ENCODE peak calls at places on chromosomes 16 and 17, in seven cellular contexts. One of them, this sample, is unnamed.

GRCh38 chr16:83248735-83249469 is 558.9 kb upstream of the HSBP1 start:
- DNase-seq in HT1080: no peak
- DNase-seq in posterior vena cava: no peak
- DNase-seq in retina: no peak
- DNase-seq in frontal cortex: no peak
- DNase-seq in EL: no peak
- DNase-seq in lung: no peak
- DNase-seq in this sample: no peak

GRCh38 chr17:73932216-73932749 is 271.2 kb upstream of the RPL38 start:
- DNase-seq in HT1080: no peak
- DNase-seq in posterior vena cava: no peak
- DNase-seq in retina: no peak
- DNase-seq in frontal cortex: no peak
- DNase-seq in EL: no peak
- DNase-seq in lung: no peak
- DNase-seq in this sample: no peak

GRCh38 chr17:43327421-43327820 is 71.4 kb upstream of the ARL4D start:
- DNase-seq in HT1080: peak
- DNase-seq in posterior vena cava: no peak
- DNase-seq in retina: no peak
- DNase-seq in frontal cortex: no peak
- DNase-seq in EL: peak
- DNase-seq in lung: no peak
- DNase-seq in this sample: no peak

GRCh38 chr16:83903739-83904138 is 4.8 kb downstream of the MLYCD start:
- DNase-seq in HT1080: no peak
- DNase-seq in posterior vena cava: no peak
- DNase-seq in retina: peak
- DNase-seq in frontal cortex: no peak
- DNase-seq in EL: no peak
- DNase-seq in lung: no peak
- DNase-seq in this sample: no peak

GRCh38 chr17:11705111-11705510 is 106.8 kb downstream of the DNAH9 start:
- DNase-seq in HT1080: peak
- DNase-seq in posterior vena cava: no peak
- DNase-seq in retina: no peak
- DNase-seq in frontal cortex: no peak
- DNase-seq in EL: no peak
- DNase-seq in lung: no peak
- DNase-seq in this sample: peak

GRCh38 chr16:87035053-87035452 is 282.1 kb downstream of the C16orf95 start:
- DNase-seq in HT1080: no peak
- DNase-seq in posterior vena cava: peak
- DNase-seq in retina: no peak
- DNase-seq in frontal cortex: no peak
- DNase-seq in EL: no peak
- DNase-seq in lung: no peak
- DNase-seq in this sample: no peak

GRCh38 chr17:42312035-42312284 is 23.7 kb downstream of the STAT5A start:
- DNase-seq in HT1080: no peak
- DNase-seq in posterior vena cava: no peak
- DNase-seq in retina: no peak
- DNase-seq in frontal cortex: no peak
- DNase-seq in EL: no peak
- DNase-seq in lung: no peak
- DNase-seq in this sample: no peak

GRCh38 chr17:39597372-39598046 is 10.2 kb downstream of the NEUROD2 start:
- DNase-seq in HT1080: no peak
- DNase-seq in posterior vena cava: no peak
- DNase-seq in retina: no peak
- DNase-seq in frontal cortex: no peak
- DNase-seq in EL: no peak
- DNase-seq in lung: no peak
- DNase-seq in this sample: no peak

GRCh38 chr16:6961704-6962103 is 370.9 kb upstream of the RBFOX1 start:
- DNase-seq in HT1080: peak
- DNase-seq in posterior vena cava: no peak
- DNase-seq in retina: no peak
- DNase-seq in frontal cortex: no peak
- DNase-seq in EL: no peak
- DNase-seq in lung: no peak
- DNase-seq in this sample: no peak

GRCh38 chr17:56935461-56935860 is 21.6 kb upstream of the TRIM25 start:
- DNase-seq in HT1080: no peak
- DNase-seq in posterior vena cava: no peak
- DNase-seq in retina: no peak
- DNase-seq in frontal cortex: no peak
- DNase-seq in EL: no peak
- DNase-seq in lung: no peak
- DNase-seq in this sample: no peak